ENCODE peak calls at places on chromosomes 1 and 21, in four cellular contexts. S is SK-N-SH, T is A549, U is psoas muscle. V is an unnamed sample.

GRCh38 chr1:76115186-76115585 is 40.6 kb downstream of the ST6GALNAC3 start:
- DNase-seq in S (no peak), U (no peak), T (no peak), V (no peak)

GRCh38 chr21:33402011-33402979 is 918 bp upstream of the IFNGR2 start:
- DNase-seq in S (peak; percentile 78), T (no peak), U (peak; percentile 82), V (peak; percentile 58)

GRCh38 chr1:209318302-209319056 is 265.0 kb upstream of the CAMK1G start:
- DNase-seq in T (no peak), S (no peak), U (no peak), V (no peak)

GRCh38 chr1:119771770-119772169 is 3.1 kb upstream of the HMGCS2 start:
- DNase-seq in U (no peak), T (no peak), S (no peak), V (no peak)

GRCh38 chr1:116322752-116323405 is 50.2 kb upstream of the ATP1A1 start:
- DNase-seq in T (no peak), U (no peak), S (no peak), V (no peak)

GRCh38 chr1:40305451-40305850 is 11.6 kb downstream of the COL9A2 start:
- DNase-seq in S (no peak), T (no peak), U (no peak), V (no peak)

GRCh38 chr1:62362061-62362951 is 43.1 kb upstream of the KANK4 start:
- DNase-seq in U (no peak), S (no peak), T (no peak), V (no peak)

GRCh38 chr1:22729921-22730320 is 19.3 kb downstream of the EPHB2 start:
- DNase-seq in S (no peak), U (no peak), T (no peak), V (no peak)

GRCh38 chr1:40868051-40868723 is 6.0 kb upstream of the CITED4 start:
- DNase-seq in T (peak; percentile 77), S (no peak), U (no peak), V (no peak)

GRCh38 chr1:24745711-24746582 is 700 bp downstream of the CLIC4 start:
- DNase-seq in T (peak; percentile 57), U (peak; percentile 66), S (peak; percentile 75), V (peak; percentile 62)

GRCh38 chr1:16165548-16165947 is 9.7 kb upstream of the EPHA2 start:
- DNase-seq in U (no peak), S (no peak), T (peak; percentile 69), V (no peak)

DNA sequence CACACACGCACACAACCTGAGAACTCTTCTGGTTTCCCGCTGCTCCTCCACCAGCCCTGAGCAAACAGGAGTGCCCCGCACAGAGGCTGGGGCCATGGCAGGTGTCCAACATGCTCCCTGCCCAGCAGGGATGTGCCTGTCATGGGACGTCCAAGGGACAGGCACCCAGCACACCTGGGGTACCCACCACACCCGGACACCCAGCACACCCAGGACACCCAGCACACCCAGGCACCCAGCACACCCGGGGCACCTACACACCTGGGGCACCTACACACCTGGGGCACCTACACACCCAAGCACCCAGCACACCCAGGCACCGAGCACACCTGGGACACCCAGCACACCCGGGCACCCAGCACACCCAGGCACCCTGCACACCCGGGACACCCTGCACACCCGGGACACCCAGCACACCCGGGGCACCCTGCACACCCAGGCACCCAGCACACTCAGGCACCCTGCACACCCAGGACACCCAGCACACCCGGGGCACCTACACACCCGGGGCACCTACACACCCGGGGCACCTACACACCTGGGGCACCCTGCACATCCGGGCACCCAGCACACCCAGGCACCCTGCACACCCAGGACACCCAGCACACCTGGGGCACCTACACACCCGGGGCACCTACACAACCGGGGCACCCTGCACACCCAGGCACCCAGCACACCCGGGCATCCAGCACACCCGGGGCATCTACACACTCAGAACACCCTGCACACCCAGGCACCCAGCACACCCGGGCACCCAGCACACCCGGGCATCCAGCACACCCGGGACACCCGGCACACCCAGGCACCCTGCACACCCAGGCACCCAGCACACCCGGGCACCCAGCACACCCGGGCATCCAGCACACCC is 37.9 kb downstream of the UBE2G2 start:
- DNase-seq in S (no peak), U (no peak), T (no peak), V (no peak)
- TF ChIP-seq CTCF in S (no peak), U (no peak), T (no peak), V (no peak)

GRCh38 chr1:201710632-201711031 is 118.3 kb upstream of the IPO9 start:
- DNase-seq in S (no peak), T (no peak), U (no peak), V (no peak)

GRCh38 chr1:201712387-201713092 is 116.4 kb upstream of the IPO9 start:
- DNase-seq in S (no peak), T (no peak), U (no peak), V (no peak)

GRCh38 chr1:201713093-201713810 is 115.7 kb upstream of the IPO9 start:
- DNase-seq in S (no peak), T (peak; percentile 96), U (peak; percentile 96), V (peak; percentile 88)

GRCh38 chr1:201711101-201711597 is 117.8 kb upstream of the IPO9 start:
- DNase-seq in U (no peak), T (no peak), S (no peak), V (no peak)

DNA sequence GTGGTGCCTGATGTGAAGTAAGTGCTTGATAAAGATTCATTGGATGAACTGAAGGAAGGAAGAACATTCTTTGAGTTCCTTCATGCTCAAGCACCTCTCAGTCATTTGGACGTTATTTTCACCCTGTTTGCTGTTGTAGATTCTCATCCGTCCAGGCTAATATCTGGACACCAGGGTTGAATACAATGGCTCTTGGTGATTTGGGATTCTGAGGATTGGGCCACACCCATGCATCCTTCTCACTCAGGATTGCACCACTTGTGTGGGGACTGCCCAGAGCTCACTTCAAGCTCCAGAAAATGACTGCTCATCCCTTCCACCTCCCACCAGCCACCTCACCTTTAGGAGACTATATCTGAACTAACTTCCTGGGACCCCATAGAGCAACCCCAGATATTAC is 117.1 kb upstream of the IPO9 start:
- DNase-seq in S (no peak), T (no peak), U (no peak), V (no peak)
- H3K27ac ChIP-seq in S (peak overlapping the region; percentile 98), T (peak overlapping the region; percentile 95), U (peak overlapping the region; percentile 11), V (peak overlapping the region; percentile 72)

GRCh38 chr1:10117865-10118264 is 85.1 kb downstream of the UBE4B start:
- DNase-seq in T (no peak), U (no peak), S (no peak), V (no peak)
- TF ChIP-seq CTCF in T (no peak), U (no peak), S (no peak), V (no peak)

DNA sequence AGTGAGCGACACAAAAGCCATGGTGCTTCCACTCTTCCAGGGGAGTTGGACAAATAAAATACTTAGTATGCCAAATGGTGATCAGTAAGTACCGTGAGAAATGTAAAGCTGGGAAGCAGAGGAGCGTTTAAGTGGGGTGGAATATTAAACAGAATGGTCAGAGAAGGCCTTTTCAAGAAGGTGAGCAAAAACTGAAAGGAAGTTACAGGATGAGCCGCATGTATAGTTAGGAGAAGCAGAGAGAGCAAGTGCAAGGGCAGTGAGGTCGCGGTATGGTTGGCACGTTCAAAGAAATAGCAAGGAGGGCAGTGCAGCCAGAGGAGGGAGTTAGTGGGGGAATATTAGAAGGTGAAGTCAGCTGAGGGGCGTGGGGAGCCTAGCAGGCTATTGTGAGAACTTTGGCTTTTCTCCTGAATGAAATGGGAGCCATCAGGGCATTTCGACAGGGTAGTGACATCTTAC is 748 bp upstream of the ATP6V0B start:
- DNase-seq in U (no peak), T (no peak), S (no peak), V (no peak)
- H3K27ac ChIP-seq in U (peak overlapping the region; percentile 97), T (peak overlapping the region; percentile 95), S (peak overlapping the region; percentile 20), V (peak overlapping the region; percentile 78)

DNA sequence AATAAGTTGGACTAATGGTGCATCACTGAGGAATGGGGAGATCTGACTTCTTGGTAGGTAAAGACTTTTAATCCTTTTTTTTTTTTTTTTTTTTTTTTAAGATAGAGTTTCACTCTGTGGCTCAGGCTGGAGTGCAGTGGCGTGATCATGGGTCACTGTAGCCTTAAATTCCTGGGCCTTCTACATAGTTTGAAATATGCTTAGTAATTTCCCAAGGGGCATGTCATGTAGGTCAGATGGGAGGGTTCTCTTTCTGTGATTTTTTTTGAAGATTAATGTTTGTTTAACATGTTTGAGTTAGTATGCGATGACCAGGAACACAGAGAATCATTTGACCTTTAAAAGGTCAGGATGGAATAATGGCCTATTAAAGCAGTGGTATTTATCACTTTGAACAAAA is 129.1 kb downstream of the S1PR1 start:
- DNase-seq in U (no peak), T (no peak), S (no peak), V (no peak)
- TF ChIP-seq CTCF in U (no peak), T (no peak), S (no peak), V (no peak)

GRCh38 chr1:234837713-234838112 is 227.7 kb upstream of the IRF2BP2 start:
- DNase-seq in U (no peak), S (no peak), T (no peak), V (no peak)

GRCh38 chr1:234840253-234840652 is 230.3 kb upstream of the IRF2BP2 start:
- DNase-seq in S (no peak), U (no peak), T (no peak), V (no peak)

GRCh38 chr1:234840843-234841242 is 230.9 kb upstream of the IRF2BP2 start:
- DNase-seq in S (no peak), T (peak; percentile 20), U (no peak), V (no peak)

GRCh38 chr1:234838182-234838581 is 228.2 kb upstream of the IRF2BP2 start:
- DNase-seq in U (no peak), S (no peak), T (no peak), V (no peak)

DNA sequence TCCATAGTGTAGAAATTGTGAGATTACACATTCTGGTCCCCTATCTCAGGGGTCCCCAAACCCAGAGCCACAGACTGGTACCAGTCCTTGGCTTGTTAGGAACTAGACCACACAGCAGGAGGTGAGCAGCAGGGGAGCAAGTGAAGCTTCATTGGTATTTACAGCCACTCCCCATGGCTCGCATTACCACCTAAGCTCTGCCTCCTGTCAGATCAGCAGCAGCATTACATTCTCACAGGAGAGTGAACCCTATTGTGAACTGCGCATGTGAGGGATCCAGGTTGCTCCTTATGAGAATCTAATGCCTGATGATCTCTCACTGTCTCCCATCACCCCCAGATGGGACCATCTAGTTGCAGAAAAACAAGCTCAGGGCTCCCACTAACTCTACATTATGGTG is 229.7 kb upstream of the IRF2BP2 start:
- DNase-seq in S (no peak), T (peak; percentile 51), U (no peak), V (no peak)
- H3K27ac ChIP-seq in S (no peak overlapping the region), T (peak overlapping the region; percentile 63), U (no peak overlapping the region), V (no peak overlapping the region)

GRCh38 chr1:166975361-166976129 is at the start of gene ILDR2:
- DNase-seq in S (peak; percentile 78), T (peak; percentile 16), U (peak; percentile 66), V (peak; percentile 50)
- TF ChIP-seq CTCF in S (no peak), T (peak; percentile 42), U (peak; percentile 11), V (no peak)

DNA sequence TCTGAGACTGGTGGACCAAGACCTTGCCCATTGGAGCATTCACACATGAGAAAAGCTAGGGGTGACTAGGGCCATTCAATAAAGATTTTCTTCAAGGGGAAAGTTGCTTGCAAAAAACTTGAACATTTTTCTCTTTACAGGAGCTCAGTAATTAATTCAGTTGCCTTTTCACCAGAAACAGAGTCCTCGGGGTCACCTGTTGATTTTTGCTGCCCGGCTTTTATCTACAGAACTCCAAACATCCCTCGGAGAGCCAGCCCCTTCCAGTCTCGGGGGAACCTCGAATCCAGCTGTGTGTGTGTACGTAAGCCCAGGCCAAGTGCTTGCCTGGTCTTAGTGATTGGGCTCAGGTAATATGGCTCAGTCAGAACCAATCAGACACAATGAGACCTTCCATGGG is 47.5 kb downstream of the PCNX2 start:
- DNase-seq in S (no peak), T (no peak), U (no peak), V (no peak)
- H3K27ac ChIP-seq in S (no peak overlapping the region), T (no peak overlapping the region), U (no peak overlapping the region), V (no peak overlapping the region)

V was measured in ovary.